ENCODE peak calls at places on chromosomes 5 and 9, in seven cellular contexts. One of them, this sample, is unnamed.

GRCh38 chr9:87109182-87109581 is 161.9 kb upstream of the GAS1 start:
- DNase-seq in fibroblast of pulmonary artery: peak
- DNase-seq in cardiac muscle cell: peak
- DNase-seq in cardiac fibroblast: no peak
- DNase-seq in AG04449: no peak
- DNase-seq in right lobe of liver: no peak
- DNase-seq in ovary: no peak
- DNase-seq in this sample: no peak

GRCh38 chr5:41794478-41794877 is 75.7 kb downstream of the OXCT1 start:
- DNase-seq in cardiac fibroblast: peak
- DNase-seq in fibroblast of pulmonary artery: peak
- DNase-seq in cardiac muscle cell: peak
- DNase-seq in ovary: no peak
- DNase-seq in right lobe of liver: no peak
- DNase-seq in AG04449: peak
- DNase-seq in this sample: no peak

GRCh38 chr5:98750693-98751092 is 22.8 kb upstream of the RGMB start:
- DNase-seq in right lobe of liver: no peak
- DNase-seq in cardiac muscle cell: peak
- DNase-seq in ovary: no peak
- DNase-seq in AG04449: no peak
- DNase-seq in fibroblast of pulmonary artery: peak
- DNase-seq in cardiac fibroblast: peak
- DNase-seq in this sample: no peak

GRCh38 chr9:38058452-38059232 is 10.4 kb downstream of the SHB start:
- DNase-seq in fibroblast of pulmonary artery: peak
- DNase-seq in AG04449: no peak
- DNase-seq in right lobe of liver: no peak
- DNase-seq in cardiac muscle cell: peak
- DNase-seq in cardiac fibroblast: no peak
- DNase-seq in ovary: no peak
- DNase-seq in this sample: no peak

GRCh38 chr5:51386916-51387853 is 3.9 kb downstream of the ISL1 start:
- DNase-seq in cardiac fibroblast: no peak
- DNase-seq in ovary: no peak
- DNase-seq in AG04449: no peak
- DNase-seq in right lobe of liver: no peak
- DNase-seq in cardiac muscle cell: no peak
- DNase-seq in fibroblast of pulmonary artery: no peak
- DNase-seq in this sample: no peak

GRCh38 chr9:129140397-129141065 is 29.3 kb downstream of the PTPA start:
- DNase-seq in right lobe of liver: no peak
- DNase-seq in AG04449: no peak
- DNase-seq in ovary: peak
- DNase-seq in fibroblast of pulmonary artery: peak
- DNase-seq in cardiac muscle cell: peak
- DNase-seq in cardiac fibroblast: peak
- DNase-seq in this sample: peak

GRCh38 chr5:130514984-130515690 is 610.9 kb downstream of the CHSY3 start:
- DNase-seq in fibroblast of pulmonary artery: peak
- DNase-seq in cardiac muscle cell: peak
- DNase-seq in ovary: no peak
- DNase-seq in AG04449: peak
- DNase-seq in right lobe of liver: no peak
- DNase-seq in cardiac fibroblast: peak
- DNase-seq in this sample: no peak

GRCh38 chr5:172418847-172419810 is 35.2 kb downstream of the SH3PXD2B start:
- DNase-seq in cardiac muscle cell: no peak
- DNase-seq in AG04449: no peak
- DNase-seq in ovary: no peak
- DNase-seq in fibroblast of pulmonary artery: no peak
- DNase-seq in cardiac fibroblast: no peak
- DNase-seq in right lobe of liver: no peak
- DNase-seq in this sample: no peak

GRCh38 chr9:89463986-89464901 is 33.7 kb downstream of the SEMA4D start:
- DNase-seq in right lobe of liver: no peak
- DNase-seq in fibroblast of pulmonary artery: no peak
- DNase-seq in cardiac muscle cell: no peak
- DNase-seq in ovary: no peak
- DNase-seq in cardiac fibroblast: no peak
- DNase-seq in AG04449: no peak
- DNase-seq in this sample: no peak

GRCh38 chr5:137470111-137470920 is 28.8 kb downstream of the SPOCK1 start:
- DNase-seq in ovary: no peak
- DNase-seq in cardiac fibroblast: peak
- DNase-seq in AG04449: peak
- DNase-seq in cardiac muscle cell: peak
- DNase-seq in right lobe of liver: no peak
- DNase-seq in fibroblast of pulmonary artery: peak
- DNase-seq in this sample: no peak

GRCh38 chr5:149600932-149601331 is 19.6 kb downstream of the ARHGEF37 start:
- DNase-seq in AG04449: no peak
- DNase-seq in fibroblast of pulmonary artery: no peak
- DNase-seq in ovary: no peak
- DNase-seq in cardiac fibroblast: no peak
- DNase-seq in cardiac muscle cell: no peak
- DNase-seq in right lobe of liver: no peak
- DNase-seq in this sample: no peak

GRCh38 chr5:34771076-34771475 is 67.9 kb upstream of the TTC23L start:
- DNase-seq in fibroblast of pulmonary artery: no peak
- DNase-seq in cardiac muscle cell: no peak
- DNase-seq in ovary: no peak
- DNase-seq in cardiac fibroblast: no peak
- DNase-seq in right lobe of liver: no peak
- DNase-seq in AG04449: no peak
- DNase-seq in this sample: no peak

GRCh38 chr9:136615631-136616306 is 46.9 kb upstream of the EGFL7 start:
- DNase-seq in cardiac muscle cell: no peak
- DNase-seq in right lobe of liver: no peak
- DNase-seq in ovary: no peak
- DNase-seq in AG04449: no peak
- DNase-seq in cardiac fibroblast: no peak
- DNase-seq in fibroblast of pulmonary artery: no peak
- DNase-seq in this sample: no peak

GRCh38 chr5:377326-377981 is 55.9 kb downstream of the AHRR start:
- DNase-seq in cardiac fibroblast: no peak
- DNase-seq in AG04449: no peak
- DNase-seq in cardiac muscle cell: no peak
- DNase-seq in fibroblast of pulmonary artery: no peak
- DNase-seq in right lobe of liver: peak
- DNase-seq in ovary: no peak
- DNase-seq in this sample: peak

GRCh38 chr5:179407191-179408175 is 62.2 kb upstream of the ADAMTS2 start:
- DNase-seq in fibroblast of pulmonary artery: peak
- DNase-seq in cardiac muscle cell: peak
- DNase-seq in right lobe of liver: peak
- DNase-seq in cardiac fibroblast: peak
- DNase-seq in AG04449: no peak
- DNase-seq in ovary: no peak
- DNase-seq in this sample: peak

GRCh38 chr5:82421119-82421518 is 143.0 kb upstream of the RPS23 start:
- DNase-seq in fibroblast of pulmonary artery: peak
- DNase-seq in ovary: no peak
- DNase-seq in cardiac fibroblast: peak
- DNase-seq in cardiac muscle cell: peak
- DNase-seq in AG04449: peak
- DNase-seq in right lobe of liver: no peak
- DNase-seq in this sample: no peak

GRCh38 chr5:156394642-156395393 is 67.9 kb downstream of the SGCD start:
- DNase-seq in right lobe of liver: no peak
- DNase-seq in ovary: no peak
- DNase-seq in fibroblast of pulmonary artery: peak
- DNase-seq in AG04449: no peak
- DNase-seq in cardiac muscle cell: peak
- DNase-seq in cardiac fibroblast: peak
- DNase-seq in this sample: no peak

GRCh38 chr9:112174965-112175795 is at the start of gene SUSD1:
- DNase-seq in AG04449: no peak
- DNase-seq in ovary: no peak
- DNase-seq in fibroblast of pulmonary artery: no peak
- DNase-seq in cardiac muscle cell: peak
- DNase-seq in right lobe of liver: peak
- DNase-seq in cardiac fibroblast: no peak
- DNase-seq in this sample: peak

GRCh38 chr5:96725257-96725656 is 63.1 kb downstream of the CAST start:
- DNase-seq in right lobe of liver: no peak
- DNase-seq in fibroblast of pulmonary artery: no peak
- DNase-seq in cardiac muscle cell: no peak
- DNase-seq in ovary: no peak
- DNase-seq in AG04449: no peak
- DNase-seq in cardiac fibroblast: no peak
- DNase-seq in this sample: no peak

GRCh38 chr9:136326777-136327312 is 494 bp upstream of the GPSM1 start:
- DNase-seq in ovary: no peak
- DNase-seq in fibroblast of pulmonary artery: no peak
- DNase-seq in cardiac muscle cell: peak
- DNase-seq in right lobe of liver: no peak
- DNase-seq in cardiac fibroblast: no peak
- DNase-seq in AG04449: no peak
- DNase-seq in this sample: no peak

GRCh38 chr9:110575169-110575568 is 4.4 kb downstream of the SVEP1 start:
- DNase-seq in right lobe of liver: no peak
- DNase-seq in fibroblast of pulmonary artery: no peak
- DNase-seq in cardiac muscle cell: no peak
- DNase-seq in ovary: no peak
- DNase-seq in cardiac fibroblast: peak
- DNase-seq in AG04449: no peak
- DNase-seq in this sample: no peak

GRCh38 chr9:19554518-19554917 is 145.7 kb downstream of the ACER2 start:
- DNase-seq in fibroblast of pulmonary artery: no peak
- DNase-seq in AG04449: no peak
- DNase-seq in ovary: no peak
- DNase-seq in cardiac fibroblast: no peak
- DNase-seq in cardiac muscle cell: no peak
- DNase-seq in right lobe of liver: no peak
- DNase-seq in this sample: no peak

GRCh38 chr9:16197578-16198370 is 644.9 kb downstream of the CCDC171 start:
- DNase-seq in fibroblast of pulmonary artery: no peak
- DNase-seq in AG04449: no peak
- DNase-seq in cardiac fibroblast: no peak
- DNase-seq in cardiac muscle cell: no peak
- DNase-seq in right lobe of liver: no peak
- DNase-seq in ovary: no peak
- DNase-seq in this sample: no peak

GRCh38 chr9:77864096-77864889 is 167.3 kb downstream of the GNAQ start:
- DNase-seq in AG04449: no peak
- DNase-seq in cardiac fibroblast: peak
- DNase-seq in right lobe of liver: no peak
- DNase-seq in cardiac muscle cell: peak
- DNase-seq in fibroblast of pulmonary artery: peak
- DNase-seq in ovary: no peak
- DNase-seq in this sample: no peak

GRCh38 chr5:132487095-132487428 is 3.5 kb downstream of the IRF1 start:
- DNase-seq in AG04449: no peak
- DNase-seq in ovary: no peak
- DNase-seq in right lobe of liver: no peak
- DNase-seq in cardiac fibroblast: no peak
- DNase-seq in cardiac muscle cell: no peak
- DNase-seq in fibroblast of pulmonary artery: no peak
- DNase-seq in this sample: peak

DNA sequence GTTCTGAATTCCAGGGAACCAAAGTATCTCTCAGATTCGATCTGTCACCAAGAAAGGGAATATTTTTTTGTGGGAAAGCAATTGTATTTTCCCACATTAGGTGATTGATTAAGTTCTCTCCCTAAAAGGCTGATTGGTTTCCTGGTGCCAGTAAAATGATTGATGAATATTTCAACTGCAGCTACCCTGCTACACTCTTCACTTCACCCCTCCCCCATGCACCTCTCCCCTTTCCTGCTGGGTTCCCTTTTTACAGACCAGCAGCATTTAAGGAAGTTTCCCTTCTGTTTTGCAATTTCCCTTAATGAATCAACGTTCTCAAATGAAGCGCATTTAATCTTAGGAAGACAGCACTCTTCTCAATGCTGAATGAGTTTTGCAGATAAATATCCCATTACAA is 13.1 kb downstream of the NR6A1 start:
- DNase-seq in cardiac muscle cell: no peak
- DNase-seq in AG04449: no peak
- DNase-seq in right lobe of liver: no peak
- DNase-seq in ovary: no peak
- DNase-seq in fibroblast of pulmonary artery: no peak
- DNase-seq in cardiac fibroblast: no peak
- DNase-seq in this sample: no peak
- TF ChIP-seq CTCF in cardiac muscle cell: no peak
- TF ChIP-seq CTCF in AG04449: no peak
- TF ChIP-seq CTCF in right lobe of liver: no peak
- TF ChIP-seq CTCF in ovary: no peak
- TF ChIP-seq CTCF in fibroblast of pulmonary artery: no peak
- TF ChIP-seq CTCF in cardiac fibroblast: no peak
- TF ChIP-seq CTCF in this sample: no peak

DNA sequence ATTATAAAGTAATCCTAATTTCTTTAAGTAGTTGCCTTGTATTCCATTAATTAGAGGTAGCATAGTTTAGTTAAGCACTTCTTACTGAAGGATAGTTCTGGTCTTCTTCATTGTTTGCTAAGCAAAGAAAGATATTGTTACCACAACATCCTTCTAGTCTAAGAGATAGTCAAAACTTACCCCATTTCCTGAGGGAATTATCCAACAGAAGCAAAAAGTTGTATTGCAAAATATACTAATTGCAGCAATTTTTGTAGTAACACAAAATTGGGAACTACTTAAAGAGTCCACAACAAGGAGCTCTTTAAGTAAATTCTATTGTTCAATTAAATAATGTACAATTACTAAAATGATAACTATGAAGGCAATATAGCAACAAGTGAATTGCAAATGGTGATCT is 23.1 kb upstream of the MEGF9 start:
- DNase-seq in fibroblast of pulmonary artery: no peak
- DNase-seq in AG04449: no peak
- DNase-seq in ovary: no peak
- DNase-seq in cardiac fibroblast: no peak
- DNase-seq in right lobe of liver: no peak
- DNase-seq in cardiac muscle cell: no peak
- DNase-seq in this sample: no peak
- H3K4me3 ChIP-seq in fibroblast of pulmonary artery: no peak
- H3K4me3 ChIP-seq in AG04449: no peak
- H3K4me3 ChIP-seq in ovary: no peak
- H3K4me3 ChIP-seq in cardiac fibroblast: no peak
- H3K4me3 ChIP-seq in right lobe of liver: no peak
- H3K4me3 ChIP-seq in cardiac muscle cell: no peak
- H3K4me3 ChIP-seq in this sample: no peak

GRCh38 chr5:124395287-124395686 is 351.2 kb downstream of the ZNF608 start:
- DNase-seq in ovary: no peak
- DNase-seq in right lobe of liver: no peak
- DNase-seq in AG04449: no peak
- DNase-seq in fibroblast of pulmonary artery: no peak
- DNase-seq in cardiac muscle cell: no peak
- DNase-seq in cardiac fibroblast: no peak
- DNase-seq in this sample: no peak
- TF ChIP-seq CTCF in ovary: no peak
- TF ChIP-seq CTCF in right lobe of liver: no peak
- TF ChIP-seq CTCF in AG04449: no peak
- TF ChIP-seq CTCF in fibroblast of pulmonary artery: no peak
- TF ChIP-seq CTCF in cardiac muscle cell: no peak
- TF ChIP-seq CTCF in cardiac fibroblast: no peak
- TF ChIP-seq CTCF in this sample: no peak

DNA sequence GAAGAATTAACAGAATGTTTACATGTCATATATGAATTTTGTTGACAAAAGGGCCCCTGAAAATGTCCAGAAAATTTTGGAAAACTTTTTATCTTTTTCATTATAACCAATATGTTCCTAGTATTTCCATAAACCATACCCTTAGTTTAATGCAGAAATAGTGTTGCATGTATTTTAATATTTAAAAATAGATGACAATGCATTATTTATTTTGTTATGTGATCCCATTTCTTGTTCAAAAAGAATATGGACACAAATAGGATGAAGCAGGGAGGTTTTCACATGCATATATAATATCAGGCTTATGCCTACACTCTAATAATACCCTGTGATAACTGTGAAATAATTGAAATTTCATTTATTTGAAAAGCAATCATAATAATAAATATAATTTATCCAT is 500.5 kb downstream of the CDH18 start:
- DNase-seq in right lobe of liver: no peak
- DNase-seq in fibroblast of pulmonary artery: no peak
- DNase-seq in ovary: no peak
- DNase-seq in cardiac muscle cell: no peak
- DNase-seq in cardiac fibroblast: no peak
- DNase-seq in AG04449: no peak
- DNase-seq in this sample: no peak
- H3K4me3 ChIP-seq in right lobe of liver: no peak
- H3K4me3 ChIP-seq in fibroblast of pulmonary artery: no peak
- H3K4me3 ChIP-seq in ovary: no peak
- H3K4me3 ChIP-seq in cardiac muscle cell: no peak
- H3K4me3 ChIP-seq in cardiac fibroblast: no peak
- H3K4me3 ChIP-seq in AG04449: no peak
- H3K4me3 ChIP-seq in this sample: no peak

This sample was measured in coronary artery.